ENCODE peak calls at places on chromosomes 12 and 14, in four cellular contexts. J is GM23248, B is A673, Q is HCT116. H is an unnamed sample.

GRCh38 chr12:93108958-93109357 is 179.9 kb upstream of the EEA1 start:
- DNase-seq in J (peak; percentile 40), B (peak; percentile 84), Q (no peak), H (no peak)

GRCh38 chr14:50599700-50600444 is 39.9 kb downstream of the ATL1 start:
- DNase-seq in J (peak; percentile 63), B (peak; percentile 68), Q (peak; percentile 38), H (peak; percentile 63)

GRCh38 chr12:75908961-75909699 is 122.4 kb downstream of the PHLDA1 start:
- DNase-seq in J (peak; percentile 82), B (peak; percentile 50), Q (no peak), H (no peak)

GRCh38 chr12:131213896-131214442 is 260.3 kb downstream of the ADGRD1 start:
- DNase-seq in J (no peak), B (no peak), Q (no peak), H (no peak)

GRCh38 chr12:49298160-49298559 is 3.2 kb downstream of the PRPH start:
- DNase-seq in J (no peak), B (no peak), Q (no peak), H (no peak)

GRCh38 chr14:87002831-87003230 is 990.2 kb downstream of the GALC start:
- DNase-seq in J (peak; percentile 1), B (peak; percentile 50), Q (no peak), H (no peak)

GRCh38 chr12:44285321-44285720 is 449.4 kb downstream of the TMEM117 start:
- DNase-seq in J (no peak), B (peak; percentile 11), Q (no peak), H (no peak)

GRCh38 chr12:25131270-25131669 is 63.7 kb downstream of the DNAI7 start:
- DNase-seq in J (no peak), B (no peak), Q (no peak), H (no peak)

GRCh38 chr14:72752034-72752412 is 141.9 kb downstream of the DPF3 start:
- DNase-seq in J (no peak), B (no peak), Q (no peak), H (no peak)

GRCh38 chr12:130807309-130807708 is 31.7 kb downstream of the STX2 start:
- DNase-seq in J (no peak), B (no peak), Q (no peak), H (no peak)

GRCh38 chr14:91416744-91417133 is 881 bp downstream of the CCDC88C start:
- DNase-seq in J (no peak), B (peak; percentile 21), Q (no peak), H (no peak)

GRCh38 chr14:24674204-24674970 is 40.4 kb upstream of the GZMB start:
- DNase-seq in J (no peak), B (no peak), Q (no peak), H (no peak)

GRCh38 chr12:3042394-3042793 is 34.8 kb upstream of the TSPAN9 start:
- DNase-seq in J (no peak), B (peak; percentile 17), Q (no peak), H (no peak)

GRCh38 chr14:37116933-37117844 is 55.2 kb downstream of the SLC25A21 start:
- DNase-seq in J (peak; percentile 73), B (peak; percentile 85), Q (peak; percentile 6), H (no peak)

GRCh38 chr12:46246021-46246700 is 22.7 kb downstream of the SLC38A1 start:
- DNase-seq in J (no peak), B (no peak), Q (no peak), H (no peak)

GRCh38 chr12:107418976-107419375 is 266.6 kb upstream of the PWP1 start:
- DNase-seq in J (no peak), B (no peak), Q (no peak), H (no peak)

GRCh38 chr14:99191663-99192621 is 80.1 kb downstream of the BCL11B start:
- DNase-seq in J (peak; percentile 56), B (peak; percentile 81), Q (no peak), H (no peak)

GRCh38 chr14:32473476-32473875 is 144.4 kb downstream of the AKAP6 start:
- DNase-seq in J (peak; percentile 82), B (no peak), Q (no peak), H (peak; percentile 93)

GRCh38 chr12:27982380-27982779 is 9.8 kb upstream of the PTHLH start:
- DNase-seq in J (peak; percentile 33), B (no peak), Q (no peak), H (no peak)

GRCh38 chr14:102900631-102901571 is 21.6 kb upstream of the AMN start:
- DNase-seq in J (no peak), B (no peak), Q (no peak), H (no peak)

GRCh38 chr14:105014032-105014431 is 6.9 kb downstream of the CDCA4 start:
- DNase-seq in J (no peak), B (no peak), Q (no peak), H (no peak)

GRCh38 chr12:60451457-60451856 is 855.6 kb downstream of the SLC16A7 start:
- DNase-seq in J (no peak), B (no peak), Q (no peak), H (no peak)

GRCh38 chr12:3333991-3334391 is 157.0 kb upstream of the PRMT8 start:
- DNase-seq in J (no peak), B (no peak), Q (no peak), H (no peak)

GRCh38 chr14:22497144-22497423 is 91.9 kb downstream of the DAD1 start:
- DNase-seq in J (no peak), B (no peak), Q (no peak), H (no peak)

GRCh38 chr12:115916910-115917668 is 360.4 kb downstream of the MED13L start:
- DNase-seq in J (peak; percentile 36), B (peak; percentile 27), Q (peak; percentile 31), H (no peak)
- TF ChIP-seq EZH2 in J (no peak), B (no peak), Q (no peak), H (no peak)

DNA sequence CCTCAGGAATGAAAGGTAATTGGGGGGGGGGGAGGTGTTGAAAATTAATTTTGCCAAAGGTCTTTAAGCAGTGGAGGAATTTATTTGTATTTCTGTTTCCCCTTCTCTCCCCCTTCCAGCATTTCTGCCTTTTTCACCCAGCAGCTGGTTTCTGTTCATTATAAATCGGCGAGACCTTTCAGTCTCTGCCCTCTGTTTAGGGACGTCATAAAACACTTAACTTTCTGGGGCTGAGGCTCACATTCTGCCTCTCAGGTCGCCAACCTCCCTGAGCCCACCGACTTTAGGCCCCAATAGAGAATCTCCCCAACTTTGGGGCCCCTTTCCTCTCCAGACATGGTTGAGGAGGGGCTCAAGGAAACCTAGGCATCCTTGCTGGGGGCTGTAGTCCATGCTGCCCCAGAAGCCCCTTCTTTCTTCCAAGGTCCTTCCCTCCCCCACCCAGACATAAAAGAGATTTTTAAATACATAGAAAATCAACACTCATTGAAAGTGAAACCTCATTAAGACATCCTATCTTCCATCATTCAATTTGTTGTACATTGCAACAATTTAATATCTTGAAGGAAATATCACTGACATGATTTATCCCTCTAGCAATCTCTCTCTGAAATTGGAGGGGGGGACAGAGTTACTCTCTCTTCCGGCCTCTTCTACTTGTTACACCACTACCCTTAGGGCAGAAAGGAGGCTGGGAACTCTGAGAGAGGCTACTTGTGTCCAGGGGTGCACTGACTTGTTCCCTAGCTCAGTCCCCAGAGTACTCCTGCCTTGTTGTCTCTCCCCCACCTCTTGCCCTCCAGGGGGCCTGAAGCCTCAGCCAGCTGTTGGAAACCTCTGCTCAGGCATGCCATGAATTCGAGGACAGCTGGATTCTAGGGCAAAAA is 2.5 kb upstream of the HOXC6 start:
- DNase-seq in J (peak; percentile 59), B (peak; percentile 54), Q (no peak), H (no peak)
- TF ChIP-seq EZH2 in J (no peak), B (no peak), Q (no peak), H (no peak)

GRCh38 chr14:56797569-56798446 is 12.5 kb downstream of the OTX2 start:
- DNase-seq in J (peak; percentile 5), B (no peak), Q (no peak), H (no peak)
- TF ChIP-seq EZH2 in J (no peak), B (no peak), Q (no peak), H (no peak)

DNA sequence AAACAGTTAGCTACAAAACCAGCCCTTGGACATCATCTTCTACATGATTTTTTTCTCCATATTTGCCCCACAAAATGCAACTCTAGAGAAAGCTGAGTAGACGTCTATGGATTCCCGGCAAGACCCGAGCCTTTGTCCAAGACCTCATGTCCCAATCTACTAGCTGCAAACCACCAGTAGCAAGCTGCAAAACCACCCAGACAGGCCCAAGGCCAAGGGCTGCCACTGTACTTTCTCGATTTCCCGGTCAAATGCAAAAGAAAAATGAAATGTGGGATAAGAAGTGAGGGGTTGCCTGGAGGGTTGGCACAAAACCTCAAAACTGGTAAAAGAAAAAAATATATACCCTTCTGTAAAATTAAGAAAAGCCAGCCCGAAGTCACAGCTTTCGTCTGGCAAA is 2.9 kb upstream of the SIX6 start:
- DNase-seq in J (no peak), B (no peak), Q (no peak), H (no peak)
- TF ChIP-seq EZH2 in J (no peak), B (no peak), Q (no peak), H (no peak)

DNA sequence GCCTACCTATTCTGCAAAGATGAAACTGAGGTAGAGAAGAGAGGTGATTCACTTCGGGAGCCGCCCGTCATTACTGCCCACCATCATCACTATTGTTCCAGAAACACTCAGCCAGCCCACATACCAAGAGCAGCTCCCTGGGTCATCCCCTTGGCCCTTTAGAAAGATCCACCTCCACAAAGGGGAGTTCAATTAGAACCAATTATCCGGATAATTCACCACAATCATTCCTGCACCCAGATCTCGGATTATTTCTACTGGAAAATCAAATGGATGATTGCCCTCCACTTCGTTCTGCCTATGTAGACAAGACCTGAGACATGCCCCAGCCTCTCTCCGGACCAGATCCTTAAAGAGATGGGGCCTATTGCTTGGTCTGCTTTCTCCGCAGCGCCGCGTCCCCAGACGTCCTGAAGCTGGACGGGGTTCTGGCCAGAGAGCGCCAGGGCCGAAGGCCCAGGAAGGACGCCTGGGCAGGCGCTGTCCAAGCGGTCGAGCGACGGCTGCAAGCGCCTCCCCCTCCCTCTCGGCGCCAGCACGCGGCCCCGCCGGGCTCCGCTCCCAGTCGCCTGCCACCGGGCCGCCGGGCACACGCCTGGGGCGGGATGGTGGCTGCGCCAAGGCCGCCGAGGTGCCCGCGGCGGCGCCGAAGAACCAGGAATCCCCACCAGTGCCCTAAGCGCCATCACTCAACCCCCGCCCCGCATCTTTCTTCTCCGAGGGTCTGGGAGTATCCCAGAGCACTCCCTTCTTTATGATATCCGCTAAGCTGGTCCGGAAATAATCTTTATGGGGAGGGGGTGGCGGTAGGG is 1.3 kb upstream of the ASCL1 start:
- DNase-seq in J (peak; percentile 13), B (no peak), Q (no peak), H (no peak)
- TF ChIP-seq EZH2 in J (no peak), B (peak; percentile 42), Q (no peak), H (no peak)